ENCODE peak calls at places on chromosome 9, in six cellular contexts. One of them, this sample, is unnamed.
A peak's percentile ranks its signal among the peaks of the same experiment; 100 is the strongest.

GRCh38 chr9:105290401-105290800 is 46.0 kb downstream of the SLC44A1 start:
- DNase-seq in SK-N-SH: no peak
- DNase-seq in PC-3: peak; percentile 49
- DNase-seq in HCT116: no peak
- DNase-seq in MM.1S: no peak
- DNase-seq in Karpas-422: no peak
- DNase-seq in this sample: peak; percentile 66

GRCh38 chr9:105306533-105307140 is 62.2 kb downstream of the SLC44A1 start:
- DNase-seq in SK-N-SH: no peak
- DNase-seq in PC-3: no peak
- DNase-seq in HCT116: no peak
- DNase-seq in MM.1S: no peak
- DNase-seq in Karpas-422: no peak
- DNase-seq in this sample: no peak

GRCh38 chr9:2228132-2228531 is 213.0 kb downstream of the SMARCA2 start:
- DNase-seq in SK-N-SH: peak; percentile 45
- DNase-seq in PC-3: no peak
- DNase-seq in HCT116: no peak
- DNase-seq in MM.1S: no peak
- DNase-seq in Karpas-422: peak; percentile 92
- DNase-seq in this sample: peak; percentile 17

GRCh38 chr9:35096035-35096849 is at the start of gene PIGO:
- DNase-seq in SK-N-SH: peak; percentile 92
- DNase-seq in PC-3: peak; percentile 77
- DNase-seq in HCT116: peak; percentile 81
- DNase-seq in MM.1S: peak; percentile 92
- DNase-seq in Karpas-422: peak; percentile 95
- DNase-seq in this sample: peak; percentile 91

GRCh38 chr9:5971740-5972139 is 43.7 kb downstream of the RANBP6 start:
- DNase-seq in SK-N-SH: no peak
- DNase-seq in PC-3: peak; percentile 35
- DNase-seq in HCT116: no peak
- DNase-seq in MM.1S: no peak
- DNase-seq in Karpas-422: no peak
- DNase-seq in this sample: peak; percentile 52

GRCh38 chr9:99044827-99045226 is 60.1 kb upstream of the TGFBR1 start:
- DNase-seq in SK-N-SH: no peak
- DNase-seq in PC-3: no peak
- DNase-seq in HCT116: no peak
- DNase-seq in MM.1S: no peak
- DNase-seq in Karpas-422: no peak
- DNase-seq in this sample: no peak

GRCh38 chr9:136312436-136312835 is 8.5 kb upstream of the CCDC187 start:
- DNase-seq in SK-N-SH: peak; percentile 92
- DNase-seq in PC-3: peak; percentile 39
- DNase-seq in HCT116: no peak
- DNase-seq in MM.1S: peak; percentile 26
- DNase-seq in Karpas-422: peak; percentile 90
- DNase-seq in this sample: peak; percentile 69

GRCh38 chr9:706606-707451 is 134.7 kb upstream of the DMRT1 start:
- DNase-seq in SK-N-SH: peak; percentile 29
- DNase-seq in PC-3: peak; percentile 49
- DNase-seq in HCT116: no peak
- DNase-seq in MM.1S: peak; percentile 81
- DNase-seq in Karpas-422: no peak
- DNase-seq in this sample: peak; percentile 86

GRCh38 chr9:33186457-33187168 is 19.5 kb upstream of the B4GALT1 start:
- DNase-seq in SK-N-SH: no peak
- DNase-seq in PC-3: no peak
- DNase-seq in HCT116: no peak
- DNase-seq in MM.1S: no peak
- DNase-seq in Karpas-422: no peak
- DNase-seq in this sample: peak; percentile 34

GRCh38 chr9:38689678-38690077 is 30.3 kb downstream of the FAM240B start:
- DNase-seq in SK-N-SH: peak; percentile 78
- DNase-seq in PC-3: no peak
- DNase-seq in HCT116: no peak
- DNase-seq in MM.1S: no peak
- DNase-seq in Karpas-422: no peak
- DNase-seq in this sample: no peak

GRCh38 chr9:13445123-13445522 is 165.6 kb upstream of the MPDZ start:
- DNase-seq in SK-N-SH: no peak
- DNase-seq in PC-3: no peak
- DNase-seq in HCT116: no peak
- DNase-seq in MM.1S: no peak
- DNase-seq in Karpas-422: no peak
- DNase-seq in this sample: no peak

GRCh38 chr9:649128-650074 is 192.1 kb upstream of the DMRT1 start:
- DNase-seq in SK-N-SH: no peak
- DNase-seq in PC-3: no peak
- DNase-seq in HCT116: no peak
- DNase-seq in MM.1S: no peak
- DNase-seq in Karpas-422: no peak
- DNase-seq in this sample: no peak

GRCh38 chr9:29332789-29333188 is 1759.5 kb upstream of the C9orf72 start:
- DNase-seq in SK-N-SH: no peak
- DNase-seq in PC-3: peak; percentile 79
- DNase-seq in HCT116: peak; percentile 66
- DNase-seq in MM.1S: no peak
- DNase-seq in Karpas-422: no peak
- DNase-seq in this sample: peak; percentile 0

GRCh38 chr9:88791105-88791805 is 200.0 kb upstream of the S1PR3 start:
- DNase-seq in SK-N-SH: no peak
- DNase-seq in PC-3: peak; percentile 28
- DNase-seq in HCT116: no peak
- DNase-seq in MM.1S: no peak
- DNase-seq in Karpas-422: no peak
- DNase-seq in this sample: peak; percentile 97

GRCh38 chr9:136055715-136056545 is 39.2 kb downstream of the NACC2 start:
- DNase-seq in SK-N-SH: peak; percentile 41
- DNase-seq in PC-3: no peak
- DNase-seq in HCT116: no peak
- DNase-seq in MM.1S: no peak
- DNase-seq in Karpas-422: peak; percentile 53
- DNase-seq in this sample: no peak

GRCh38 chr9:21413089-21414023 is 4.4 kb downstream of the IFNA8 start:
- DNase-seq in SK-N-SH: no peak
- DNase-seq in PC-3: no peak
- DNase-seq in HCT116: no peak
- DNase-seq in MM.1S: no peak
- DNase-seq in Karpas-422: peak; percentile 54
- DNase-seq in this sample: peak; percentile 12

GRCh38 chr9:129834489-129835127 is 467 bp downstream of the C9orf78 start:
- DNase-seq in SK-N-SH: peak; percentile 44
- DNase-seq in PC-3: peak; percentile 6
- DNase-seq in HCT116: no peak
- DNase-seq in MM.1S: no peak
- DNase-seq in Karpas-422: peak; percentile 75
- DNase-seq in this sample: peak; percentile 65

GRCh38 chr9:137306546-137307254 is 4.6 kb upstream of the NRARP start:
- DNase-seq in SK-N-SH: peak; percentile 27
- DNase-seq in PC-3: no peak
- DNase-seq in HCT116: no peak
- DNase-seq in MM.1S: no peak
- DNase-seq in Karpas-422: no peak
- DNase-seq in this sample: no peak

GRCh38 chr9:86333651-86334050 is 20.6 kb downstream of the TUT7 start:
- DNase-seq in SK-N-SH: no peak
- DNase-seq in PC-3: no peak
- DNase-seq in HCT116: no peak
- DNase-seq in MM.1S: no peak
- DNase-seq in Karpas-422: no peak
- DNase-seq in this sample: no peak

GRCh38 chr9:77916410-77916819 is 115.2 kb downstream of the GNAQ start:
- DNase-seq in SK-N-SH: no peak
- DNase-seq in PC-3: no peak
- DNase-seq in HCT116: no peak
- DNase-seq in MM.1S: peak; percentile 93
- DNase-seq in Karpas-422: no peak
- DNase-seq in this sample: no peak

GRCh38 chr9:78932849-78933627 is 636.1 kb downstream of the PSAT1 start:
- DNase-seq in SK-N-SH: no peak
- DNase-seq in PC-3: peak; percentile 82
- DNase-seq in HCT116: no peak
- DNase-seq in MM.1S: no peak
- DNase-seq in Karpas-422: no peak
- DNase-seq in this sample: peak; percentile 60

GRCh38 chr9:70683841-70684240 is 269.4 kb upstream of the KLF9 start:
- DNase-seq in SK-N-SH: no peak
- DNase-seq in PC-3: no peak
- DNase-seq in HCT116: no peak
- DNase-seq in MM.1S: no peak
- DNase-seq in Karpas-422: no peak
- DNase-seq in this sample: peak; percentile 5

GRCh38 chr9:14344846-14345585 is 31.1 kb upstream of the NFIB start:
- DNase-seq in SK-N-SH: no peak
- DNase-seq in PC-3: no peak
- DNase-seq in HCT116: no peak
- DNase-seq in MM.1S: no peak
- DNase-seq in Karpas-422: no peak
- DNase-seq in this sample: no peak

GRCh38 chr9:29285818-29286217 is 1712.5 kb upstream of the C9orf72 start:
- DNase-seq in SK-N-SH: no peak
- DNase-seq in PC-3: peak; percentile 61
- DNase-seq in HCT116: no peak
- DNase-seq in MM.1S: no peak
- DNase-seq in Karpas-422: no peak
- DNase-seq in this sample: no peak

GRCh38 chr9:82894961-82895902 is 167.7 kb downstream of the RASEF start:
- DNase-seq in SK-N-SH: peak; percentile 41
- DNase-seq in PC-3: no peak
- DNase-seq in HCT116: no peak
- DNase-seq in MM.1S: no peak
- DNase-seq in Karpas-422: no peak
- DNase-seq in this sample: no peak
- H3K9me2 ChIP-seq in SK-N-SH: no peaks in the 10 kb centered on the region
- H3K9me2 ChIP-seq in PC-3: no peaks in the 10 kb centered on the region
- H3K9me2 ChIP-seq in HCT116: no peaks in the 10 kb centered on the region
- H3K9me2 ChIP-seq in MM.1S: no peaks in the 10 kb centered on the region
- H3K9me2 ChIP-seq in Karpas-422: no peaks in the 10 kb centered on the region
- H3K9me2 ChIP-seq in this sample: no peaks in the 10 kb centered on the region

GRCh38 chr9:68740561-68740960 is 35.5 kb downstream of the PIP5K1B start:
- DNase-seq in SK-N-SH: no peak
- DNase-seq in PC-3: peak; percentile 66
- DNase-seq in HCT116: no peak
- DNase-seq in MM.1S: no peak
- DNase-seq in Karpas-422: no peak
- DNase-seq in this sample: no peak

GRCh38 chr9:68739631-68740174 is 34.7 kb downstream of the PIP5K1B start:
- DNase-seq in SK-N-SH: no peak
- DNase-seq in PC-3: no peak
- DNase-seq in HCT116: no peak
- DNase-seq in MM.1S: no peak
- DNase-seq in Karpas-422: no peak
- DNase-seq in this sample: no peak

GRCh38 chr9:68738346-68738745 is 33.3 kb downstream of the PIP5K1B start:
- DNase-seq in SK-N-SH: no peak
- DNase-seq in PC-3: no peak
- DNase-seq in HCT116: no peak
- DNase-seq in MM.1S: no peak
- DNase-seq in Karpas-422: no peak
- DNase-seq in this sample: no peak

GRCh38 chr9:68741751-68742730 is 37.0 kb downstream of the PIP5K1B start:
- DNase-seq in SK-N-SH: no peak
- DNase-seq in PC-3: no peak
- DNase-seq in HCT116: no peak
- DNase-seq in MM.1S: no peak
- DNase-seq in Karpas-422: no peak
- DNase-seq in this sample: no peak

GRCh38 chr9:68741234-68741633 is 36.2 kb downstream of the PIP5K1B start:
- DNase-seq in SK-N-SH: no peak
- DNase-seq in PC-3: no peak
- DNase-seq in HCT116: no peak
- DNase-seq in MM.1S: no peak
- DNase-seq in Karpas-422: no peak
- DNase-seq in this sample: no peak
- H3K9ac ChIP-seq in SK-N-SH: no peak overlapping the region
- H3K9ac ChIP-seq in PC-3: no peak overlapping the region
- H3K9ac ChIP-seq in HCT116: no peak overlapping the region
- H3K9ac ChIP-seq in MM.1S: no peak overlapping the region
- H3K9ac ChIP-seq in Karpas-422: no peak overlapping the region
- H3K9ac ChIP-seq in this sample: no peak overlapping the region

GRCh38 chr9:126916909-126917308 is 2.3 kb downstream of the RALGPS1 start:
- DNase-seq in SK-N-SH: no peak
- DNase-seq in PC-3: no peak
- DNase-seq in HCT116: peak; percentile 16
- DNase-seq in MM.1S: no peak
- DNase-seq in Karpas-422: peak; percentile 56
- DNase-seq in this sample: no peak

GRCh38 chr9:126915846-126916543 is 1.4 kb downstream of the RALGPS1 start:
- DNase-seq in SK-N-SH: no peak
- DNase-seq in PC-3: no peak
- DNase-seq in HCT116: no peak
- DNase-seq in MM.1S: no peak
- DNase-seq in Karpas-422: no peak
- DNase-seq in this sample: no peak

GRCh38 chr9:126919193-126919592 is 4.6 kb downstream of the RALGPS1 start:
- DNase-seq in SK-N-SH: no peak
- DNase-seq in PC-3: no peak
- DNase-seq in HCT116: no peak
- DNase-seq in MM.1S: no peak
- DNase-seq in Karpas-422: no peak
- DNase-seq in this sample: no peak

GRCh38 chr9:126914458-126915280 is at the start of gene RALGPS1:
- DNase-seq in SK-N-SH: peak; percentile 99
- DNase-seq in PC-3: peak; percentile 91
- DNase-seq in HCT116: peak; percentile 91
- DNase-seq in MM.1S: peak; percentile 99
- DNase-seq in Karpas-422: peak; percentile 97
- DNase-seq in this sample: peak; percentile 98

GRCh38 chr9:126915281-126915816 is 767 bp downstream of the RALGPS1 start:
- DNase-seq in SK-N-SH: no peak
- DNase-seq in PC-3: peak; percentile 61
- DNase-seq in HCT116: peak; percentile 19
- DNase-seq in MM.1S: peak; percentile 85
- DNase-seq in Karpas-422: no peak
- DNase-seq in this sample: peak; percentile 19
- H2AFZ ChIP-seq in SK-N-SH: no peak overlapping the region
- H2AFZ ChIP-seq in PC-3: peak overlapping the region; percentile 67
- H2AFZ ChIP-seq in HCT116: no peak overlapping the region
- H2AFZ ChIP-seq in MM.1S: no peak overlapping the region
- H2AFZ ChIP-seq in Karpas-422: no peak overlapping the region
- H2AFZ ChIP-seq in this sample: no peak overlapping the region

GRCh38 chr9:82891321-82891720 is 171.6 kb downstream of the RASEF start:
- DNase-seq in SK-N-SH: no peak
- DNase-seq in PC-3: no peak
- DNase-seq in HCT116: no peak
- DNase-seq in MM.1S: no peak
- DNase-seq in Karpas-422: no peak
- DNase-seq in this sample: no peak

GRCh38 chr9:82890401-82890800 is 172.5 kb downstream of the RASEF start:
- DNase-seq in SK-N-SH: no peak
- DNase-seq in PC-3: no peak
- DNase-seq in HCT116: no peak
- DNase-seq in MM.1S: no peak
- DNase-seq in Karpas-422: no peak
- DNase-seq in this sample: no peak

GRCh38 chr9:82890865-82891264 is 172.1 kb downstream of the RASEF start:
- DNase-seq in SK-N-SH: no peak
- DNase-seq in PC-3: no peak
- DNase-seq in HCT116: no peak
- DNase-seq in MM.1S: no peak
- DNase-seq in Karpas-422: no peak
- DNase-seq in this sample: no peak

GRCh38 chr9:82893549-82893948 is 169.4 kb downstream of the RASEF start:
- DNase-seq in SK-N-SH: no peak
- DNase-seq in PC-3: no peak
- DNase-seq in HCT116: no peak
- DNase-seq in MM.1S: no peak
- DNase-seq in Karpas-422: no peak
- DNase-seq in this sample: no peak
- H3K9me2 ChIP-seq in SK-N-SH: no peaks in the 10 kb centered on the region
- H3K9me2 ChIP-seq in PC-3: no peaks in the 10 kb centered on the region
- H3K9me2 ChIP-seq in HCT116: no peaks in the 10 kb centered on the region
- H3K9me2 ChIP-seq in MM.1S: no peaks in the 10 kb centered on the region
- H3K9me2 ChIP-seq in Karpas-422: no peaks in the 10 kb centered on the region
- H3K9me2 ChIP-seq in this sample: no peaks in the 10 kb centered on the region

This sample was measured in GM23248.